ENCODE peak calls at places on chromosome 9, in five cellular contexts. H is NCI-H1048; V is Daoy; W is endothelial cell; D is stimulated activated naive B cell treated with anti-CD40 and anti-IgM and Interleukin-4, amounts not matched to agents 10 μg/mL and 1 μg/mL and 100 μg/mL, for 72 hours. Y is an unnamed sample.

GRCh38 chr9:108212179-108212578 is 643.6 kb downstream of the ACTL7B start:
- DNase-seq in W (no peak), H (no peak), V (peak), D (no peak), Y (no peak)

GRCh38 chr9:70594546-70594945 is 180.1 kb upstream of the KLF9 start:
- DNase-seq in W (no peak), D (no peak), V (no peak), H (no peak), Y (no peak)

GRCh38 chr9:133780404-133780945 is 42.3 kb upstream of the SARDH start:
- DNase-seq in H (no peak), D (no peak), V (no peak), W (no peak), Y (no peak)

GRCh38 chr9:89635816-89636215 is 31.0 kb downstream of the GADD45G start:
- DNase-seq in V (peak), W (no peak), D (no peak), H (no peak), Y (no peak)

GRCh38 chr9:79134654-79135053 is 437.1 kb upstream of the TLE4 start:
- DNase-seq in D (no peak), W (peak), V (peak), H (no peak), Y (peak)

GRCh38 chr9:129987047-129987446 is 55.9 kb downstream of the FNBP1 start:
- DNase-seq in D (no peak), H (no peak), W (no peak), V (no peak), Y (no peak)

GRCh38 chr9:87206064-87206661 is 258.9 kb upstream of the GAS1 start:
- DNase-seq in V (peak), W (no peak), D (no peak), H (no peak), Y (no peak)

GRCh38 chr9:5971740-5972139 is 43.7 kb downstream of the RANBP6 start:
- DNase-seq in D (no peak), W (no peak), V (no peak), H (no peak), Y (peak)

GRCh38 chr9:15144567-15145174 is 162.3 kb downstream of the TTC39B start:
- DNase-seq in D (no peak), H (no peak), V (peak), W (no peak), Y (no peak)

GRCh38 chr9:114047717-114048116 is 30.4 kb downstream of the AMBP start:
- DNase-seq in D (no peak), H (no peak), W (no peak), V (no peak), Y (peak)

Y was measured in NB4.